ENCODE peak calls at places on chromosomes 2 and 18, in five cellular contexts. One of them, this sample, is unnamed. For H3K4me1, the result is how much of the 10 kb centered on the place peaks cover.

GRCh38 chr2:120110507-120110906 is 97.6 kb downstream of the EPB41L5 start:
- DNase-seq in uterus: no peak
- DNase-seq in adrenal gland: peak
- DNase-seq in IMR-90: no peak
- DNase-seq in transverse colon: no peak
- DNase-seq in this sample: no peak

GRCh38 chr2:26649322-26649721 is 8.2 kb upstream of the CIB4 start:
- DNase-seq in uterus: no peak
- DNase-seq in adrenal gland: no peak
- DNase-seq in IMR-90: no peak
- DNase-seq in transverse colon: no peak
- DNase-seq in this sample: no peak

GRCh38 chr2:10188211-10188610 is 65.7 kb downstream of the RRM2 start:
- DNase-seq in uterus: no peak
- DNase-seq in adrenal gland: no peak
- DNase-seq in IMR-90: peak
- DNase-seq in transverse colon: no peak
- DNase-seq in this sample: no peak

GRCh38 chr2:219965287-219965870 is 337.9 kb downstream of the SLC4A3 start:
- DNase-seq in uterus: no peak
- DNase-seq in adrenal gland: no peak
- DNase-seq in IMR-90: no peak
- DNase-seq in transverse colon: no peak
- DNase-seq in this sample: no peak

GRCh38 chr2:225173909-225174308 is 131.6 kb upstream of the DOCK10 start:
- DNase-seq in uterus: no peak
- DNase-seq in adrenal gland: no peak
- DNase-seq in IMR-90: no peak
- DNase-seq in transverse colon: no peak
- DNase-seq in this sample: no peak

GRCh38 chr2:38619458-38620164 is 16.9 kb upstream of the HNRNPLL start:
- DNase-seq in uterus: no peak
- DNase-seq in adrenal gland: no peak
- DNase-seq in IMR-90: peak
- DNase-seq in transverse colon: no peak
- DNase-seq in this sample: no peak

GRCh38 chr2:46696966-46697829 is 217.8 kb downstream of the TMEM247 start:
- DNase-seq in uterus: no peak
- DNase-seq in adrenal gland: no peak
- DNase-seq in IMR-90: no peak
- DNase-seq in transverse colon: no peak
- DNase-seq in this sample: no peak

GRCh38 chr18:58396144-58396543 is 232.7 kb downstream of the ALPK2 start:
- DNase-seq in uterus: no peak
- DNase-seq in adrenal gland: no peak
- DNase-seq in IMR-90: no peak
- DNase-seq in transverse colon: no peak
- DNase-seq in this sample: no peak

GRCh38 chr2:96683972-96684820 is 41.6 kb downstream of the FER1L5 start:
- DNase-seq in uterus: no peak
- DNase-seq in adrenal gland: no peak
- DNase-seq in IMR-90: no peak
- DNase-seq in transverse colon: no peak
- DNase-seq in this sample: no peak

GRCh38 chr2:62597323-62597722 is 91.3 kb upstream of the TMEM17 start:
- DNase-seq in uterus: no peak
- DNase-seq in adrenal gland: no peak
- DNase-seq in IMR-90: peak
- DNase-seq in transverse colon: no peak
- DNase-seq in this sample: no peak

GRCh38 chr2:33130544-33130943 is 183.8 kb downstream of the LTBP1 start:
- DNase-seq in uterus: no peak
- DNase-seq in adrenal gland: no peak
- DNase-seq in IMR-90: no peak
- DNase-seq in transverse colon: no peak
- DNase-seq in this sample: no peak

GRCh38 chr2:109350526-109350925 is 221.5 kb downstream of the SH3RF3 start:
- DNase-seq in uterus: no peak
- DNase-seq in adrenal gland: no peak
- DNase-seq in IMR-90: no peak
- DNase-seq in transverse colon: no peak
- DNase-seq in this sample: no peak

GRCh38 chr2:240170354-240170735 is 29.9 kb upstream of the OTOS start:
- DNase-seq in uterus: no peak
- DNase-seq in adrenal gland: no peak
- DNase-seq in IMR-90: peak
- DNase-seq in transverse colon: no peak
- DNase-seq in this sample: no peak

GRCh38 chr2:53913721-53914120 is 54.0 kb upstream of the GPR75 start:
- DNase-seq in uterus: no peak
- DNase-seq in adrenal gland: peak
- DNase-seq in IMR-90: peak
- DNase-seq in transverse colon: no peak
- DNase-seq in this sample: no peak

GRCh38 chr2:194723446-194723845 is 933.6 kb upstream of the SLC39A10 start:
- DNase-seq in uterus: no peak
- DNase-seq in adrenal gland: no peak
- DNase-seq in IMR-90: no peak
- DNase-seq in transverse colon: no peak
- DNase-seq in this sample: no peak

GRCh38 chr2:68251855-68252406 is 401 bp downstream of the PPP3R1 start:
- DNase-seq in uterus: peak
- DNase-seq in adrenal gland: peak
- DNase-seq in IMR-90: no peak
- DNase-seq in transverse colon: peak
- DNase-seq in this sample: peak

GRCh38 chr18:65788373-65788772 is 37.6 kb downstream of the CDH7 start:
- DNase-seq in uterus: no peak
- DNase-seq in adrenal gland: peak
- DNase-seq in IMR-90: no peak
- DNase-seq in transverse colon: no peak
- DNase-seq in this sample: no peak

GRCh38 chr2:161481619-161482018 is 65.5 kb downstream of the TBR1 start:
- DNase-seq in uterus: no peak
- DNase-seq in adrenal gland: no peak
- DNase-seq in IMR-90: no peak
- DNase-seq in transverse colon: no peak
- DNase-seq in this sample: no peak

GRCh38 chr18:111292-112014 is 46.9 kb upstream of the USP14 start:
- DNase-seq in uterus: peak
- DNase-seq in adrenal gland: peak
- DNase-seq in IMR-90: peak
- DNase-seq in transverse colon: peak
- DNase-seq in this sample: peak

GRCh38 chr18:31657823-31658669 is 26.3 kb downstream of the B4GALT6 start:
- DNase-seq in uterus: no peak
- DNase-seq in adrenal gland: no peak
- DNase-seq in IMR-90: no peak
- DNase-seq in transverse colon: no peak
- DNase-seq in this sample: peak

GRCh38 chr2:186256540-186256939 is 229.5 kb upstream of the ZC3H15 start:
- DNase-seq in uterus: no peak
- DNase-seq in adrenal gland: no peak
- DNase-seq in IMR-90: peak
- DNase-seq in transverse colon: no peak
- DNase-seq in this sample: no peak

DNA sequence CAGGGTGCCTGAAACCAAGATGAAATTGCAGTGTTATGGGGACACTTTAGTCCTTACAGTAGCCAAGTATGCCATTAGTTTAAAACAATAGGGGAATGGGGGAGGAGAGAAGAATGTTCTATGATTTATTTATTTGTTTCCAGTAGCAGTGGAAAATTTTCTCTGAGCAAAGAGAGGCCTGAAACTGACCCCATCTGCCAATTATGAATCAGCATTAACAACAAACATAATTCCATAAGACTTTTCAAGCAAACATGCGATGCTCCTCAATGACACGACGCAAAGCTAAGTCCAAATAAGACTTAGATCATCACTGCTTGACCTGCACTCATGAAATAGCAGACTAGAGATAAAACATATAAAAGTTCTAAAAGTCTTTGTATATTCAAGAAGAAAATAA is 4.0 kb downstream of the KLF7 start:
- DNase-seq in uterus: no peak
- DNase-seq in adrenal gland: peak
- DNase-seq in IMR-90: peak
- DNase-seq in transverse colon: no peak
- DNase-seq in this sample: no peak
- TF ChIP-seq POLR2A in uterus: no peak
- TF ChIP-seq POLR2A in adrenal gland: no peak
- TF ChIP-seq POLR2A in IMR-90: peak
- TF ChIP-seq POLR2A in transverse colon: no peak
- TF ChIP-seq POLR2A in this sample: no peak

GRCh38 chr18:3205239-3205638 is 14.5 kb downstream of the MYOM1 start:
- DNase-seq in uterus: no peak
- DNase-seq in adrenal gland: no peak
- DNase-seq in IMR-90: no peak
- DNase-seq in transverse colon: no peak
- DNase-seq in this sample: no peak
- H3K4me1 ChIP-seq in uterus: under half
- H3K4me1 ChIP-seq in adrenal gland: under half
- H3K4me1 ChIP-seq in IMR-90: under half
- H3K4me1 ChIP-seq in transverse colon: under half
- H3K4me1 ChIP-seq in this sample: under half

GRCh38 chr2:206149330-206149729 is 9.9 kb downstream of the NDUFS1 start:
- DNase-seq in uterus: no peak
- DNase-seq in adrenal gland: no peak
- DNase-seq in IMR-90: no peak
- DNase-seq in transverse colon: no peak
- DNase-seq in this sample: no peak

GRCh38 chr2:206145665-206146064 is 13.6 kb downstream of the NDUFS1 start:
- DNase-seq in uterus: no peak
- DNase-seq in adrenal gland: no peak
- DNase-seq in IMR-90: no peak
- DNase-seq in transverse colon: no peak
- DNase-seq in this sample: no peak

GRCh38 chr2:206154197-206154596 is 5.0 kb downstream of the NDUFS1 start:
- DNase-seq in uterus: no peak
- DNase-seq in adrenal gland: no peak
- DNase-seq in IMR-90: no peak
- DNase-seq in transverse colon: no peak
- DNase-seq in this sample: no peak

GRCh38 chr2:206150168-206150567 is 9.1 kb downstream of the NDUFS1 start:
- DNase-seq in uterus: no peak
- DNase-seq in adrenal gland: no peak
- DNase-seq in IMR-90: no peak
- DNase-seq in transverse colon: no peak
- DNase-seq in this sample: no peak

GRCh38 chr2:206150631-206151030 is 8.6 kb downstream of the NDUFS1 start:
- DNase-seq in uterus: no peak
- DNase-seq in adrenal gland: no peak
- DNase-seq in IMR-90: no peak
- DNase-seq in transverse colon: no peak
- DNase-seq in this sample: no peak
- H3K4me3 ChIP-seq in uterus: no peak
- H3K4me3 ChIP-seq in adrenal gland: no peak
- H3K4me3 ChIP-seq in IMR-90: no peak
- H3K4me3 ChIP-seq in transverse colon: no peak
- H3K4me3 ChIP-seq in this sample: no peak

GRCh38 chr18:62713651-62714247 is 1.6 kb upstream of the PHLPP1 start:
- DNase-seq in uterus: no peak
- DNase-seq in adrenal gland: no peak
- DNase-seq in IMR-90: peak
- DNase-seq in transverse colon: no peak
- DNase-seq in this sample: no peak

GRCh38 chr18:62715829-62716678 is 713 bp downstream of the PHLPP1 start:
- DNase-seq in uterus: peak
- DNase-seq in adrenal gland: peak
- DNase-seq in IMR-90: peak
- DNase-seq in transverse colon: peak
- DNase-seq in this sample: peak

GRCh38 chr18:62715439-62715792 is at the start of gene PHLPP1:
- DNase-seq in uterus: no peak
- DNase-seq in adrenal gland: no peak
- DNase-seq in IMR-90: no peak
- DNase-seq in transverse colon: no peak
- DNase-seq in this sample: no peak

GRCh38 chr18:62716679-62717058 is 1.3 kb downstream of the PHLPP1 start:
- DNase-seq in uterus: peak
- DNase-seq in adrenal gland: peak
- DNase-seq in IMR-90: no peak
- DNase-seq in transverse colon: peak
- DNase-seq in this sample: no peak

GRCh38 chr18:62714671-62715438 is 486 bp upstream of the PHLPP1 start:
- DNase-seq in uterus: peak
- DNase-seq in adrenal gland: peak
- DNase-seq in IMR-90: peak
- DNase-seq in transverse colon: peak
- DNase-seq in this sample: peak
- TF ChIP-seq POLR2A in uterus: no peak
- TF ChIP-seq POLR2A in adrenal gland: no peak
- TF ChIP-seq POLR2A in IMR-90: no peak
- TF ChIP-seq POLR2A in transverse colon: peak
- TF ChIP-seq POLR2A in this sample: no peak

DNA sequence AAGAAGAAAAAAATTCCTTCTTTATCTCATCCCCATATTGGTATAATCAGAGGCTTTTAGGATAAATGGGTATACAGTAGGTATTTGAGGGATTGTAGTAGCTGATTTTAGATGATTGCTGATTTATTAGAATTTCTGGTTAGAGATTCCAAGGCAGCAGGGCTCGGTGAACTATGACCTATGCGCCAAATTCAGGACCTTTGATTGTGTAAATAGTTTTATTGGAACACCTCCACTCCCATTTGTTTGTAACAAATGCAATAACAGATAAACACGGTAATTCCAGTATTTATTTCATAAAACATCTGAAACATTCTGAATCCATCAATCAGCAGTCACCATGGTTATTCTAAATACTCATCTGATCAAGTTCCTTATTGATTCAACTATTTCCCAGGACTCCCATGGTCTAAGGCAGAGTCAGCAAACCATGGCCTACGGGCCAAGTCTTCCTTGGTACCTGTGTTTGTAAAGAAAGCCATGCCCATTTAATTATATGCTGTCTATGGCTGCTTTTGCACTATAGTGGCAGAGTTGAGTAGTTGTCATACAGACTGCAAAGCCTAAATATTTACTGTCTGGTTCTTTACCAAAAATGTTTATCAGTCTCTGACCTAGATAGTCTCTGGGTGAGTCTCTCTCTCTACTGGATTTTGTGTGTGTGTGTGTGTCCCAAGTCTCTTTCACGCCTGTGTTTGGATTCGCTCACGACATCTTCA is 4.3 kb downstream of the MGAT5 start:
- DNase-seq in uterus: no peak
- DNase-seq in adrenal gland: no peak
- DNase-seq in IMR-90: no peak
- DNase-seq in transverse colon: no peak
- DNase-seq in this sample: no peak
- H3K4me1 ChIP-seq in uterus: under half
- H3K4me1 ChIP-seq in adrenal gland: under half
- H3K4me1 ChIP-seq in IMR-90: under half
- H3K4me1 ChIP-seq in transverse colon: under half
- H3K4me1 ChIP-seq in this sample: under half